ENCODE peak calls at places on chromosome 9, in five cellular contexts. One of them, this sample, is unnamed. For H3K4me1, the result is how much of the 10 kb centered on the place peaks cover.

GRCh38 chr9:101026824-101027223 is 1.7 kb upstream of the PLPPR1 start:
- DNase-seq in heart left ventricle: no peak
- DNase-seq in cardiac muscle cell: peak
- DNase-seq in upper lobe of right lung: no peak
- DNase-seq in osteoblast: no peak
- DNase-seq in this sample: no peak

GRCh38 chr9:27473135-27473534 is 51.0 kb upstream of the IFNK start:
- DNase-seq in heart left ventricle: peak
- DNase-seq in cardiac muscle cell: no peak
- DNase-seq in upper lobe of right lung: peak
- DNase-seq in osteoblast: peak
- DNase-seq in this sample: peak

GRCh38 chr9:16619897-16620296 is 250.6 kb downstream of the BNC2 start:
- DNase-seq in heart left ventricle: no peak
- DNase-seq in cardiac muscle cell: no peak
- DNase-seq in upper lobe of right lung: no peak
- DNase-seq in osteoblast: no peak
- DNase-seq in this sample: no peak

GRCh38 chr9:85332487-85332886 is 409.3 kb downstream of the AGTPBP1 start:
- DNase-seq in heart left ventricle: no peak
- DNase-seq in cardiac muscle cell: peak
- DNase-seq in upper lobe of right lung: no peak
- DNase-seq in osteoblast: no peak
- DNase-seq in this sample: no peak

GRCh38 chr9:95875305-95876137 is at the start of gene ERCC6L2:
- DNase-seq in heart left ventricle: peak
- DNase-seq in cardiac muscle cell: peak
- DNase-seq in upper lobe of right lung: peak
- DNase-seq in osteoblast: peak
- DNase-seq in this sample: peak

GRCh38 chr9:112570731-112571167 is 84.1 kb downstream of the KIAA1958 start:
- DNase-seq in heart left ventricle: no peak
- DNase-seq in cardiac muscle cell: no peak
- DNase-seq in upper lobe of right lung: no peak
- DNase-seq in osteoblast: no peak
- DNase-seq in this sample: peak

GRCh38 chr9:37412431-37413151 is 9.9 kb upstream of the GRHPR start:
- DNase-seq in heart left ventricle: peak
- DNase-seq in cardiac muscle cell: no peak
- DNase-seq in upper lobe of right lung: no peak
- DNase-seq in osteoblast: no peak
- DNase-seq in this sample: no peak

GRCh38 chr9:76687861-76688374 is 76.3 kb upstream of the PCA3 start:
- DNase-seq in heart left ventricle: no peak
- DNase-seq in cardiac muscle cell: no peak
- DNase-seq in upper lobe of right lung: no peak
- DNase-seq in osteoblast: peak
- DNase-seq in this sample: no peak

GRCh38 chr9:137228515-137228967 is 1.2 kb downstream of the RNF224 start:
- DNase-seq in heart left ventricle: no peak
- DNase-seq in cardiac muscle cell: no peak
- DNase-seq in upper lobe of right lung: no peak
- DNase-seq in osteoblast: no peak
- DNase-seq in this sample: no peak
- H3K4me3 ChIP-seq in heart left ventricle: no peak
- H3K4me3 ChIP-seq in cardiac muscle cell: no peak
- H3K4me3 ChIP-seq in upper lobe of right lung: no peak
- H3K4me3 ChIP-seq in osteoblast: no peak
- H3K4me3 ChIP-seq in this sample: no peak

GRCh38 chr9:92737611-92738299 is 26.9 kb downstream of the BICD2 start:
- DNase-seq in heart left ventricle: no peak
- DNase-seq in cardiac muscle cell: no peak
- DNase-seq in upper lobe of right lung: peak
- DNase-seq in osteoblast: no peak
- DNase-seq in this sample: no peak
- H3K4me1 ChIP-seq in heart left ventricle: under half
- H3K4me1 ChIP-seq in cardiac muscle cell: under half
- H3K4me1 ChIP-seq in upper lobe of right lung: under half
- H3K4me1 ChIP-seq in osteoblast: under half
- H3K4me1 ChIP-seq in this sample: under half

GRCh38 chr9:35370241-35370640 is 119.7 kb upstream of the RUSC2 start:
- DNase-seq in heart left ventricle: no peak
- DNase-seq in cardiac muscle cell: no peak
- DNase-seq in upper lobe of right lung: no peak
- DNase-seq in osteoblast: no peak
- DNase-seq in this sample: no peak

GRCh38 chr9:35364817-35365585 is 124.9 kb upstream of the RUSC2 start:
- DNase-seq in heart left ventricle: no peak
- DNase-seq in cardiac muscle cell: no peak
- DNase-seq in upper lobe of right lung: no peak
- DNase-seq in osteoblast: no peak
- DNase-seq in this sample: no peak

GRCh38 chr9:35366627-35367026 is 123.3 kb upstream of the RUSC2 start:
- DNase-seq in heart left ventricle: no peak
- DNase-seq in cardiac muscle cell: peak
- DNase-seq in upper lobe of right lung: no peak
- DNase-seq in osteoblast: no peak
- DNase-seq in this sample: no peak

GRCh38 chr9:35367451-35367850 is 122.5 kb upstream of the RUSC2 start:
- DNase-seq in heart left ventricle: no peak
- DNase-seq in cardiac muscle cell: no peak
- DNase-seq in upper lobe of right lung: no peak
- DNase-seq in osteoblast: peak
- DNase-seq in this sample: no peak
- TF ChIP-seq CTCF in heart left ventricle: no peak
- TF ChIP-seq CTCF in cardiac muscle cell: no peak
- TF ChIP-seq CTCF in upper lobe of right lung: no peak
- TF ChIP-seq CTCF in osteoblast: no peak
- TF ChIP-seq CTCF in this sample: no peak

GRCh38 chr9:13487936-13488335 is 208.4 kb upstream of the MPDZ start:
- DNase-seq in heart left ventricle: no peak
- DNase-seq in cardiac muscle cell: no peak
- DNase-seq in upper lobe of right lung: no peak
- DNase-seq in osteoblast: no peak
- DNase-seq in this sample: no peak

GRCh38 chr9:13491493-13492424 is 212.3 kb upstream of the MPDZ start:
- DNase-seq in heart left ventricle: no peak
- DNase-seq in cardiac muscle cell: peak
- DNase-seq in upper lobe of right lung: no peak
- DNase-seq in osteoblast: no peak
- DNase-seq in this sample: no peak

GRCh38 chr9:13493697-13494096 is 214.2 kb upstream of the MPDZ start:
- DNase-seq in heart left ventricle: no peak
- DNase-seq in cardiac muscle cell: no peak
- DNase-seq in upper lobe of right lung: no peak
- DNase-seq in osteoblast: no peak
- DNase-seq in this sample: no peak

GRCh38 chr9:13487498-13487897 is 208.0 kb upstream of the MPDZ start:
- DNase-seq in heart left ventricle: no peak
- DNase-seq in cardiac muscle cell: no peak
- DNase-seq in upper lobe of right lung: no peak
- DNase-seq in osteoblast: no peak
- DNase-seq in this sample: no peak

DNA sequence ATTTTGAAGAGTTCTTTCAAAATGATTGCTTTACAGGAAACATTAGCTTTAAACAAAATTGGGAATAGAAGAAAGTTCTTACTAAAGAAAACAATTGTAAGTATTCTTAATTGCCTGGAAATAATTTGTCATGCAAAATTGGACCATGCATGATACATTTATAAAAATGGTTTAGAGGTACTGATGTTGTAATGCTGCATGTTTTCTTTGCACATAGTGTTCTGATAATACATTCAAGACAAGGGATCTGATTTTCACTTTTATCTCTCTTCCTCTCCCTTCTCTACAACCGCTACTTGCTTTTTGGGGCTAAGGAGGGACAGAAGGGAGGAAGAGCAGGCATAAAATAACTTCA is 211.6 kb upstream of the MPDZ start:
- DNase-seq in heart left ventricle: no peak
- DNase-seq in cardiac muscle cell: no peak
- DNase-seq in upper lobe of right lung: no peak
- DNase-seq in osteoblast: no peak
- DNase-seq in this sample: no peak
- H3K4me3 ChIP-seq in heart left ventricle: no peak
- H3K4me3 ChIP-seq in cardiac muscle cell: no peak
- H3K4me3 ChIP-seq in upper lobe of right lung: no peak
- H3K4me3 ChIP-seq in osteoblast: no peak
- H3K4me3 ChIP-seq in this sample: no peak

DNA sequence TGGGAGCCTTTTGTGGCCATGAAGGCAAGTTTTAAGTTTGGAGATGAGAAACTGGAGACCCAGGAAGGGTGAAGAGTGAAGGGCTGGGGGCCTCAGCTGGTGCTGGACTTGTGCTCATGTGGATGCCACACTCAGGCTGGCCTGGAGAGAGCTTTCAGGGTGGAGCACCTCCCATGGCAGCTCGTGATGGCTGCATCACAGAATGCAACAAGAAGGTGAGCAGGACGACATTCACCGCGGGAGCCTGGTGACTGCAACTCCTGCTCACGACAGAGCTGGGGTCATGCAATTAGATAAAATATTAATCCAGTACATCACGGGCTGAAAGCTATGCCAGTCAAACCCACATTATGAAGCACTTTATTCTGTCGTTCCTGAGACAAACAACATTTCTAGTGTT is 59.7 kb downstream of the SEMA4D start:
- DNase-seq in heart left ventricle: no peak
- DNase-seq in cardiac muscle cell: no peak
- DNase-seq in upper lobe of right lung: no peak
- DNase-seq in osteoblast: no peak
- DNase-seq in this sample: peak
- H3K4me1 ChIP-seq in heart left ventricle: under half
- H3K4me1 ChIP-seq in cardiac muscle cell: under half
- H3K4me1 ChIP-seq in upper lobe of right lung: half or more
- H3K4me1 ChIP-seq in osteoblast: under half
- H3K4me1 ChIP-seq in this sample: half or more

GRCh38 chr9:134770972-134771971 is 109.3 kb upstream of the FCN2 start:
- DNase-seq in heart left ventricle: no peak
- DNase-seq in cardiac muscle cell: no peak
- DNase-seq in upper lobe of right lung: no peak
- DNase-seq in osteoblast: no peak
- DNase-seq in this sample: no peak
- TF ChIP-seq CTCF in heart left ventricle: no peak
- TF ChIP-seq CTCF in cardiac muscle cell: no peak
- TF ChIP-seq CTCF in upper lobe of right lung: no peak
- TF ChIP-seq CTCF in osteoblast: no peak
- TF ChIP-seq CTCF in this sample: no peak

DNA sequence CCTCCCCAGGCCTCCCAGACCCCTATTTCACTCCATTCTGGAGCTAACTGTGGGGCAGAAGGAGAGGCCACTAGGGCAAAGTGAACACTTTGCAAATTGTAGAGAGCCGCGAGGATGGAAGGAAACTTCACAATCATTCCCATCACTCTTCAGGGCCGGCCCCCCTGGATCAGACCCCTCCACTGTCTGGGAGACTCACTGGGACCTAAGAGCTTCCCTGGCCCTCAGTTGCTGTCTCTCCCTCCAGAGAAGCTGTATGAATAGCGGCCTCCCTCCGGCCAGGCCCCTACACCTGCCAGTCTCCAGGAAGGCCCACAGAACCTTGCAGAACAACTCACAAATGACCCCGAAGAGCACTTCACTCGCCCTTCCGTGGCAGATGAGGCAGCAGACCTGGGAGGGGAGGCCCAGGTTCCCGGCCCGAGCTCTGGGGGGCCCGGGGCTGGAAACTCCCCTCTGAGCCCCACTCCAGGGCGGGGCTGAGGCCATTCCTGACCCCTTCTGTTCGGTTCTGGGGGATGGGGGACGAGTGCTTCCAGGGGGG is 141.9 kb upstream of the IER5L start:
- DNase-seq in heart left ventricle: no peak
- DNase-seq in cardiac muscle cell: no peak
- DNase-seq in upper lobe of right lung: peak
- DNase-seq in osteoblast: no peak
- DNase-seq in this sample: no peak
- H3K4me3 ChIP-seq in heart left ventricle: peak
- H3K4me3 ChIP-seq in cardiac muscle cell: peak
- H3K4me3 ChIP-seq in upper lobe of right lung: peak
- H3K4me3 ChIP-seq in osteoblast: peak
- H3K4me3 ChIP-seq in this sample: no peak

DNA sequence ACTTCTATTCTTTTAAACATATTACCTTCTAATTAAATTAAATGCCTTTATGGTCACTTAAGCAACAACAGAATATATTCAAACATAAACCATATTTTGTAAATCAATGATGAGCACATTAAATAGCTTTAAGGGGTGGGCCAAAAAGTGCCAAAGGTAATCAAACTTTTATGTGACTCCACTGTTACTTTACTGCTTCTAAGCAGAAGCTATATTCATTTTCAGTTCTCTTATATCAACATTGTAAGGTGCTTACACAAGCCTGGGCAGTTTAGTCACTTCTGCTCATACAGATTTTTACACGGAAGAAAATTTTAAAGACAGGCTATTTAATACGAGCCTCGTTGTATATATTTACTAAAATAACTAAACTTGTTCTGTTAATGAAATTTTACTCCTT is 30.0 kb downstream of the RFX3 start:
- DNase-seq in heart left ventricle: no peak
- DNase-seq in cardiac muscle cell: no peak
- DNase-seq in upper lobe of right lung: no peak
- DNase-seq in osteoblast: no peak
- DNase-seq in this sample: no peak
- H3K4me1 ChIP-seq in heart left ventricle: under half
- H3K4me1 ChIP-seq in cardiac muscle cell: under half
- H3K4me1 ChIP-seq in upper lobe of right lung: under half
- H3K4me1 ChIP-seq in osteoblast: under half
- H3K4me1 ChIP-seq in this sample: under half

GRCh38 chr9:122005597-122005996 is 87.5 kb downstream of the TTLL11 start:
- DNase-seq in heart left ventricle: no peak
- DNase-seq in cardiac muscle cell: peak
- DNase-seq in upper lobe of right lung: no peak
- DNase-seq in osteoblast: no peak
- DNase-seq in this sample: no peak
- TF ChIP-seq CTCF in heart left ventricle: no peak
- TF ChIP-seq CTCF in cardiac muscle cell: peak
- TF ChIP-seq CTCF in upper lobe of right lung: peak
- TF ChIP-seq CTCF in osteoblast: peak
- TF ChIP-seq CTCF in this sample: no peak

GRCh38 chr9:20405086-20405485 is 217.2 kb downstream of the MLLT3 start:
- DNase-seq in heart left ventricle: no peak
- DNase-seq in cardiac muscle cell: no peak
- DNase-seq in upper lobe of right lung: no peak
- DNase-seq in osteoblast: no peak
- DNase-seq in this sample: no peak

GRCh38 chr9:20404192-20404813 is 218.0 kb downstream of the MLLT3 start:
- DNase-seq in heart left ventricle: no peak
- DNase-seq in cardiac muscle cell: no peak
- DNase-seq in upper lobe of right lung: no peak
- DNase-seq in osteoblast: no peak
- DNase-seq in this sample: no peak

GRCh38 chr9:20398511-20399338 is 223.6 kb downstream of the MLLT3 start:
- DNase-seq in heart left ventricle: no peak
- DNase-seq in cardiac muscle cell: no peak
- DNase-seq in upper lobe of right lung: no peak
- DNase-seq in osteoblast: no peak
- DNase-seq in this sample: no peak

GRCh38 chr9:20403346-20403745 is 219.0 kb downstream of the MLLT3 start:
- DNase-seq in heart left ventricle: no peak
- DNase-seq in cardiac muscle cell: no peak
- DNase-seq in upper lobe of right lung: no peak
- DNase-seq in osteoblast: no peak
- DNase-seq in this sample: no peak

GRCh38 chr9:20402273-20402875 is 219.9 kb downstream of the MLLT3 start:
- DNase-seq in heart left ventricle: no peak
- DNase-seq in cardiac muscle cell: no peak
- DNase-seq in upper lobe of right lung: no peak
- DNase-seq in osteoblast: no peak
- DNase-seq in this sample: no peak
- H3K4me3 ChIP-seq in heart left ventricle: no peak
- H3K4me3 ChIP-seq in cardiac muscle cell: no peak
- H3K4me3 ChIP-seq in upper lobe of right lung: no peak
- H3K4me3 ChIP-seq in osteoblast: no peak
- H3K4me3 ChIP-seq in this sample: no peak

This sample was measured in mucosa of descending colon.